ENCODE peak calls at places on chromosomes 16 and 17, in seven cellular contexts. One of them, this sample, is unnamed.

GRCh38 chr17:14201087-14201486 is 35.6 kb downstream of the CDRT15 start:
- DNase-seq in RPMI7951: no peak
- DNase-seq in nephron progenitor cell: no peak
- DNase-seq in amniotic stem cell: no peak
- DNase-seq in activated T-helper 1 cell treated with anti-CD3 and anti-CD28 coated beads, Interleukin-2, amount 50 U/mL, for 16 hours: no peak
- DNase-seq in activated naive CD4-positive, alpha-beta T cell treated with Interleukin-2 at 50 U/mL for 16 hours: peak
- DNase-seq in hypothalamus: no peak
- DNase-seq in this sample: no peak

GRCh38 chr16:58499615-58500328 is at the start of gene NDRG4:
- DNase-seq in hypothalamus: peak
- DNase-seq in RPMI7951: peak
- DNase-seq in nephron progenitor cell: peak
- DNase-seq in amniotic stem cell: peak
- DNase-seq in activated T-helper 1 cell treated with anti-CD3 and anti-CD28 coated beads, Interleukin-2, amount 50 U/mL, for 16 hours: no peak
- DNase-seq in activated naive CD4-positive, alpha-beta T cell treated with Interleukin-2 at 50 U/mL for 16 hours: peak
- DNase-seq in this sample: no peak

GRCh38 chr16:67608367-67608766 is 36.6 kb upstream of the CARMIL2 start:
- DNase-seq in hypothalamus: no peak
- DNase-seq in activated T-helper 1 cell treated with anti-CD3 and anti-CD28 coated beads, Interleukin-2, amount 50 U/mL, for 16 hours: no peak
- DNase-seq in amniotic stem cell: no peak
- DNase-seq in RPMI7951: no peak
- DNase-seq in nephron progenitor cell: no peak
- DNase-seq in activated naive CD4-positive, alpha-beta T cell treated with Interleukin-2 at 50 U/mL for 16 hours: no peak
- DNase-seq in this sample: no peak

GRCh38 chr17:29847527-29847931 is 82.5 kb downstream of the SSH2 start:
- DNase-seq in amniotic stem cell: no peak
- DNase-seq in activated T-helper 1 cell treated with anti-CD3 and anti-CD28 coated beads, Interleukin-2, amount 50 U/mL, for 16 hours: no peak
- DNase-seq in RPMI7951: no peak
- DNase-seq in activated naive CD4-positive, alpha-beta T cell treated with Interleukin-2 at 50 U/mL for 16 hours: no peak
- DNase-seq in nephron progenitor cell: no peak
- DNase-seq in hypothalamus: no peak
- DNase-seq in this sample: no peak

GRCh38 chr16:69889295-69889964 is 61.7 kb upstream of the CLEC18A start:
- DNase-seq in activated naive CD4-positive, alpha-beta T cell treated with Interleukin-2 at 50 U/mL for 16 hours: no peak
- DNase-seq in hypothalamus: no peak
- DNase-seq in RPMI7951: no peak
- DNase-seq in activated T-helper 1 cell treated with anti-CD3 and anti-CD28 coated beads, Interleukin-2, amount 50 U/mL, for 16 hours: no peak
- DNase-seq in nephron progenitor cell: no peak
- DNase-seq in amniotic stem cell: no peak
- DNase-seq in this sample: no peak

GRCh38 chr17:16887523-16888095 is 84.3 kb downstream of the TNFRSF13B start:
- DNase-seq in amniotic stem cell: no peak
- DNase-seq in activated naive CD4-positive, alpha-beta T cell treated with Interleukin-2 at 50 U/mL for 16 hours: no peak
- DNase-seq in activated T-helper 1 cell treated with anti-CD3 and anti-CD28 coated beads, Interleukin-2, amount 50 U/mL, for 16 hours: no peak
- DNase-seq in hypothalamus: no peak
- DNase-seq in RPMI7951: no peak
- DNase-seq in nephron progenitor cell: no peak
- DNase-seq in this sample: no peak

GRCh38 chr16:30075503-30076275 is at the start of gene PPP4C:
- DNase-seq in activated T-helper 1 cell treated with anti-CD3 and anti-CD28 coated beads, Interleukin-2, amount 50 U/mL, for 16 hours: peak
- DNase-seq in nephron progenitor cell: peak
- DNase-seq in activated naive CD4-positive, alpha-beta T cell treated with Interleukin-2 at 50 U/mL for 16 hours: peak
- DNase-seq in hypothalamus: peak
- DNase-seq in amniotic stem cell: peak
- DNase-seq in RPMI7951: peak
- DNase-seq in this sample: no peak

GRCh38 chr17:338442-339192 is 14.0 kb downstream of the RPH3AL start:
- DNase-seq in amniotic stem cell: no peak
- DNase-seq in activated T-helper 1 cell treated with anti-CD3 and anti-CD28 coated beads, Interleukin-2, amount 50 U/mL, for 16 hours: no peak
- DNase-seq in hypothalamus: no peak
- DNase-seq in activated naive CD4-positive, alpha-beta T cell treated with Interleukin-2 at 50 U/mL for 16 hours: no peak
- DNase-seq in nephron progenitor cell: no peak
- DNase-seq in RPMI7951: no peak
- DNase-seq in this sample: no peak

GRCh38 chr16:85731179-85731578 is 19.7 kb downstream of the C16orf74 start:
- DNase-seq in activated T-helper 1 cell treated with anti-CD3 and anti-CD28 coated beads, Interleukin-2, amount 50 U/mL, for 16 hours: no peak
- DNase-seq in hypothalamus: no peak
- DNase-seq in amniotic stem cell: no peak
- DNase-seq in RPMI7951: no peak
- DNase-seq in nephron progenitor cell: no peak
- DNase-seq in activated naive CD4-positive, alpha-beta T cell treated with Interleukin-2 at 50 U/mL for 16 hours: no peak
- DNase-seq in this sample: no peak

GRCh38 chr16:68367034-68367433 is 56.2 kb downstream of the PRMT7 start:
- DNase-seq in nephron progenitor cell: peak
- DNase-seq in hypothalamus: no peak
- DNase-seq in activated T-helper 1 cell treated with anti-CD3 and anti-CD28 coated beads, Interleukin-2, amount 50 U/mL, for 16 hours: no peak
- DNase-seq in RPMI7951: peak
- DNase-seq in activated naive CD4-positive, alpha-beta T cell treated with Interleukin-2 at 50 U/mL for 16 hours: peak
- DNase-seq in amniotic stem cell: no peak
- DNase-seq in this sample: no peak

GRCh38 chr17:78933959-78934568 is 8.9 kb upstream of the TIMP2 start:
- DNase-seq in nephron progenitor cell: peak
- DNase-seq in activated naive CD4-positive, alpha-beta T cell treated with Interleukin-2 at 50 U/mL for 16 hours: no peak
- DNase-seq in amniotic stem cell: peak
- DNase-seq in RPMI7951: peak
- DNase-seq in hypothalamus: peak
- DNase-seq in activated T-helper 1 cell treated with anti-CD3 and anti-CD28 coated beads, Interleukin-2, amount 50 U/mL, for 16 hours: no peak
- DNase-seq in this sample: peak

GRCh38 chr17:77461277-77462057 is 320.7 kb downstream of the SEC14L1 start:
- DNase-seq in nephron progenitor cell: no peak
- DNase-seq in activated T-helper 1 cell treated with anti-CD3 and anti-CD28 coated beads, Interleukin-2, amount 50 U/mL, for 16 hours: no peak
- DNase-seq in hypothalamus: no peak
- DNase-seq in amniotic stem cell: no peak
- DNase-seq in RPMI7951: no peak
- DNase-seq in activated naive CD4-positive, alpha-beta T cell treated with Interleukin-2 at 50 U/mL for 16 hours: no peak
- DNase-seq in this sample: no peak

GRCh38 chr17:34299918-34300600 is 14.5 kb downstream of the CCL11 start:
- DNase-seq in nephron progenitor cell: no peak
- DNase-seq in amniotic stem cell: no peak
- DNase-seq in RPMI7951: peak
- DNase-seq in activated T-helper 1 cell treated with anti-CD3 and anti-CD28 coated beads, Interleukin-2, amount 50 U/mL, for 16 hours: no peak
- DNase-seq in activated naive CD4-positive, alpha-beta T cell treated with Interleukin-2 at 50 U/mL for 16 hours: no peak
- DNase-seq in hypothalamus: no peak
- DNase-seq in this sample: no peak

GRCh38 chr17:77645441-77646430 is 312.8 kb upstream of the TNRC6C start:
- DNase-seq in activated T-helper 1 cell treated with anti-CD3 and anti-CD28 coated beads, Interleukin-2, amount 50 U/mL, for 16 hours: peak
- DNase-seq in amniotic stem cell: no peak
- DNase-seq in hypothalamus: no peak
- DNase-seq in RPMI7951: peak
- DNase-seq in activated naive CD4-positive, alpha-beta T cell treated with Interleukin-2 at 50 U/mL for 16 hours: peak
- DNase-seq in nephron progenitor cell: peak
- DNase-seq in this sample: no peak

GRCh38 chr17:50830994-50831393 is 4.4 kb upstream of the WFIKKN2 start:
- DNase-seq in amniotic stem cell: no peak
- DNase-seq in RPMI7951: no peak
- DNase-seq in activated T-helper 1 cell treated with anti-CD3 and anti-CD28 coated beads, Interleukin-2, amount 50 U/mL, for 16 hours: no peak
- DNase-seq in activated naive CD4-positive, alpha-beta T cell treated with Interleukin-2 at 50 U/mL for 16 hours: no peak
- DNase-seq in nephron progenitor cell: peak
- DNase-seq in hypothalamus: no peak
- DNase-seq in this sample: no peak

GRCh38 chr16:31050280-31051030 is 17.1 kb downstream of the STX4 start:
- DNase-seq in activated naive CD4-positive, alpha-beta T cell treated with Interleukin-2 at 50 U/mL for 16 hours: no peak
- DNase-seq in hypothalamus: no peak
- DNase-seq in activated T-helper 1 cell treated with anti-CD3 and anti-CD28 coated beads, Interleukin-2, amount 50 U/mL, for 16 hours: no peak
- DNase-seq in amniotic stem cell: no peak
- DNase-seq in nephron progenitor cell: no peak
- DNase-seq in RPMI7951: peak
- DNase-seq in this sample: no peak

GRCh38 chr17:75753514-75754377 is 11.2 kb downstream of the GALK1 start:
- DNase-seq in hypothalamus: peak
- DNase-seq in activated T-helper 1 cell treated with anti-CD3 and anti-CD28 coated beads, Interleukin-2, amount 50 U/mL, for 16 hours: peak
- DNase-seq in activated naive CD4-positive, alpha-beta T cell treated with Interleukin-2 at 50 U/mL for 16 hours: peak
- DNase-seq in nephron progenitor cell: peak
- DNase-seq in RPMI7951: peak
- DNase-seq in amniotic stem cell: peak
- DNase-seq in this sample: no peak

GRCh38 chr17:7650509-7651096 is at the start of gene ATP1B2:
- DNase-seq in amniotic stem cell: no peak
- DNase-seq in activated naive CD4-positive, alpha-beta T cell treated with Interleukin-2 at 50 U/mL for 16 hours: peak
- DNase-seq in RPMI7951: peak
- DNase-seq in nephron progenitor cell: peak
- DNase-seq in hypothalamus: peak
- DNase-seq in activated T-helper 1 cell treated with anti-CD3 and anti-CD28 coated beads, Interleukin-2, amount 50 U/mL, for 16 hours: peak
- DNase-seq in this sample: no peak

GRCh38 chr16:67170168-67170947 is at the start of gene NOL3:
- DNase-seq in activated naive CD4-positive, alpha-beta T cell treated with Interleukin-2 at 50 U/mL for 16 hours: peak
- DNase-seq in activated T-helper 1 cell treated with anti-CD3 and anti-CD28 coated beads, Interleukin-2, amount 50 U/mL, for 16 hours: no peak
- DNase-seq in RPMI7951: peak
- DNase-seq in nephron progenitor cell: peak
- DNase-seq in hypothalamus: peak
- DNase-seq in amniotic stem cell: peak
- DNase-seq in this sample: no peak

GRCh38 chr17:78645421-78646295 is 68.5 kb upstream of the DNAH17 start:
- DNase-seq in hypothalamus: peak
- DNase-seq in nephron progenitor cell: no peak
- DNase-seq in activated naive CD4-positive, alpha-beta T cell treated with Interleukin-2 at 50 U/mL for 16 hours: peak
- DNase-seq in amniotic stem cell: no peak
- DNase-seq in activated T-helper 1 cell treated with anti-CD3 and anti-CD28 coated beads, Interleukin-2, amount 50 U/mL, for 16 hours: no peak
- DNase-seq in RPMI7951: peak
- DNase-seq in this sample: no peak

GRCh38 chr16:12896562-12896961 is 4.8 kb upstream of the SHISA9 start:
- DNase-seq in hypothalamus: no peak
- DNase-seq in amniotic stem cell: no peak
- DNase-seq in activated naive CD4-positive, alpha-beta T cell treated with Interleukin-2 at 50 U/mL for 16 hours: no peak
- DNase-seq in nephron progenitor cell: no peak
- DNase-seq in activated T-helper 1 cell treated with anti-CD3 and anti-CD28 coated beads, Interleukin-2, amount 50 U/mL, for 16 hours: no peak
- DNase-seq in RPMI7951: peak
- DNase-seq in this sample: peak

GRCh38 chr17:40329981-40330794 is 21.2 kb downstream of the RARA start:
- DNase-seq in RPMI7951: no peak
- DNase-seq in amniotic stem cell: no peak
- DNase-seq in nephron progenitor cell: no peak
- DNase-seq in hypothalamus: no peak
- DNase-seq in activated naive CD4-positive, alpha-beta T cell treated with Interleukin-2 at 50 U/mL for 16 hours: no peak
- DNase-seq in activated T-helper 1 cell treated with anti-CD3 and anti-CD28 coated beads, Interleukin-2, amount 50 U/mL, for 16 hours: no peak
- DNase-seq in this sample: no peak

GRCh38 chr17:36850794-36851193 is 86.5 kb upstream of the LHX1 start:
- DNase-seq in RPMI7951: peak
- DNase-seq in activated naive CD4-positive, alpha-beta T cell treated with Interleukin-2 at 50 U/mL for 16 hours: peak
- DNase-seq in activated T-helper 1 cell treated with anti-CD3 and anti-CD28 coated beads, Interleukin-2, amount 50 U/mL, for 16 hours: no peak
- DNase-seq in nephron progenitor cell: no peak
- DNase-seq in hypothalamus: no peak
- DNase-seq in amniotic stem cell: no peak
- DNase-seq in this sample: peak

GRCh38 chr16:57830890-57831484 is 28.7 kb upstream of the KIFC3 start:
- DNase-seq in RPMI7951: no peak
- DNase-seq in hypothalamus: no peak
- DNase-seq in activated naive CD4-positive, alpha-beta T cell treated with Interleukin-2 at 50 U/mL for 16 hours: no peak
- DNase-seq in nephron progenitor cell: no peak
- DNase-seq in amniotic stem cell: no peak
- DNase-seq in activated T-helper 1 cell treated with anti-CD3 and anti-CD28 coated beads, Interleukin-2, amount 50 U/mL, for 16 hours: no peak
- DNase-seq in this sample: no peak

GRCh38 chr16:70428178-70428998 is 10.5 kb downstream of the ST3GAL2 start:
- DNase-seq in activated T-helper 1 cell treated with anti-CD3 and anti-CD28 coated beads, Interleukin-2, amount 50 U/mL, for 16 hours: no peak
- DNase-seq in hypothalamus: peak
- DNase-seq in nephron progenitor cell: peak
- DNase-seq in activated naive CD4-positive, alpha-beta T cell treated with Interleukin-2 at 50 U/mL for 16 hours: peak
- DNase-seq in RPMI7951: peak
- DNase-seq in amniotic stem cell: peak
- DNase-seq in this sample: peak

GRCh38 chr17:82278308-82278707 is 4.8 kb upstream of the CSNK1D start:
- DNase-seq in amniotic stem cell: no peak
- DNase-seq in nephron progenitor cell: no peak
- DNase-seq in activated T-helper 1 cell treated with anti-CD3 and anti-CD28 coated beads, Interleukin-2, amount 50 U/mL, for 16 hours: no peak
- DNase-seq in hypothalamus: no peak
- DNase-seq in activated naive CD4-positive, alpha-beta T cell treated with Interleukin-2 at 50 U/mL for 16 hours: no peak
- DNase-seq in RPMI7951: no peak
- DNase-seq in this sample: no peak

GRCh38 chr17:1830288-1830687 is 483 bp downstream of the RPA1 start:
- DNase-seq in amniotic stem cell: no peak
- DNase-seq in hypothalamus: no peak
- DNase-seq in activated naive CD4-positive, alpha-beta T cell treated with Interleukin-2 at 50 U/mL for 16 hours: peak
- DNase-seq in activated T-helper 1 cell treated with anti-CD3 and anti-CD28 coated beads, Interleukin-2, amount 50 U/mL, for 16 hours: no peak
- DNase-seq in RPMI7951: peak
- DNase-seq in nephron progenitor cell: no peak
- DNase-seq in this sample: no peak

GRCh38 chr17:73489333-73489732 is 154.9 kb downstream of the SDK2 start:
- DNase-seq in RPMI7951: peak
- DNase-seq in hypothalamus: no peak
- DNase-seq in activated naive CD4-positive, alpha-beta T cell treated with Interleukin-2 at 50 U/mL for 16 hours: no peak
- DNase-seq in amniotic stem cell: no peak
- DNase-seq in activated T-helper 1 cell treated with anti-CD3 and anti-CD28 coated beads, Interleukin-2, amount 50 U/mL, for 16 hours: no peak
- DNase-seq in nephron progenitor cell: no peak
- DNase-seq in this sample: no peak

GRCh38 chr17:2025220-2025621 is at the start of gene RTN4RL1:
- DNase-seq in RPMI7951: peak
- DNase-seq in activated T-helper 1 cell treated with anti-CD3 and anti-CD28 coated beads, Interleukin-2, amount 50 U/mL, for 16 hours: peak
- DNase-seq in amniotic stem cell: no peak
- DNase-seq in nephron progenitor cell: peak
- DNase-seq in hypothalamus: peak
- DNase-seq in activated naive CD4-positive, alpha-beta T cell treated with Interleukin-2 at 50 U/mL for 16 hours: peak
- DNase-seq in this sample: no peak